ENCODE peak calls at places on chromosome 20, in nine cellular contexts. E is fibroblast of the aortic adventitia, H is dorsolateral prefrontal cortex, C is endodermal cell, N is brain microvascular endothelial cell, I is sigmoid colon, P is K562, S is glutamatergic neuron, A is lower leg skin. U is an unnamed sample.

GRCh38 chr20:21707999-21708737 is 2.7 kb downstream of the PAX1 start:
- DNase-seq in E (no peak), H (no peak), C (no peak), N (no peak), I (no peak), P (no peak), S (no peak), A (no peak), U (no peak)

GRCh38 chr20:60237981-60238380 is 279.8 kb downstream of the CDH26 start:
- DNase-seq in E (no peak), H (no peak), C (no peak), N (no peak), I (no peak), P (no peak), S (no peak), A (peak), U (no peak)

GRCh38 chr20:17657898-17658647 is 24.0 kb downstream of the RRBP1 start:
- DNase-seq in E (no peak), H (no peak), C (no peak), N (no peak), I (peak), P (no peak), S (no peak), A (no peak), U (no peak)

GRCh38 chr20:64146301-64146935 is 17.8 kb upstream of the MYT1 start:
- DNase-seq in E (no peak), H (peak), C (no peak), N (no peak), I (peak), P (no peak), S (peak), A (peak), U (no peak)

GRCh38 chr20:25991051-25991755 is 294.6 kb upstream of the ZNF337 start:
- DNase-seq in E (no peak), H (no peak), C (no peak), N (no peak), I (no peak), P (no peak), S (no peak), A (peak), U (no peak)

GRCh38 chr20:53346266-53346665 is 247.4 kb downstream of the ZNF217 start:
- DNase-seq in E (no peak), H (no peak), C (no peak), N (peak), I (no peak), P (no peak), S (no peak), A (peak), U (no peak)

GRCh38 chr20:5886788-5887187 is 63.5 kb downstream of the TRMT6 start:
- DNase-seq in E (no peak), H (no peak), C (no peak), N (no peak), I (no peak), P (no peak), S (no peak), A (no peak), U (no peak)

GRCh38 chr20:16258766-16259165 is 314.5 kb downstream of the KIF16B start:
- DNase-seq in E (no peak), H (no peak), C (peak), N (no peak), I (no peak), P (no peak), S (no peak), A (no peak), U (no peak)

GRCh38 chr20:60718743-60719142 is 533.3 kb upstream of the CDH4 start:
- DNase-seq in E (no peak), H (no peak), C (peak), N (no peak), I (no peak), P (peak), S (peak), A (no peak), U (peak)

GRCh38 chr20:4814696-4815252 is 93.1 kb downstream of the PRND start:
- DNase-seq in E (no peak), H (no peak), C (no peak), N (no peak), I (no peak), P (no peak), S (no peak), A (no peak), U (peak)

GRCh38 chr20:38833857-38834164 is 28.3 kb downstream of the PPP1R16B start:
- DNase-seq in E (no peak), H (no peak), C (no peak), N (no peak), I (no peak), P (no peak), S (no peak), A (no peak), U (peak)

GRCh38 chr20:63498950-63499332 is at the start of gene EEF1A2:
- DNase-seq in E (no peak), H (peak), C (peak), N (no peak), I (peak), P (peak), S (peak), A (no peak), U (no peak)

GRCh38 chr20:63641792-63642517 is 11.3 kb downstream of the STMN3 start:
- DNase-seq in E (peak), H (peak), C (peak), N (peak), I (peak), P (peak), S (peak), A (peak), U (peak)

GRCh38 chr20:54102543-54102942 is 32.1 kb upstream of the BCAS1 start:
- DNase-seq in E (no peak), H (no peak), C (no peak), N (no peak), I (no peak), P (no peak), S (no peak), A (no peak), U (no peak)

GRCh38 chr20:47031028-47031427 is 136.4 kb downstream of the EYA2 start:
- DNase-seq in E (no peak), H (no peak), C (no peak), N (no peak), I (no peak), P (no peak), S (no peak), A (no peak), U (no peak)

GRCh38 chr20:63808964-63809674 is 21.9 kb downstream of the ZBTB46 start:
- DNase-seq in E (no peak), H (no peak), C (no peak), N (no peak), I (no peak), P (peak), S (no peak), A (no peak), U (no peak)

GRCh38 chr20:47220161-47220582 is 136.3 kb downstream of the ZMYND8 start:
- DNase-seq in E (peak), H (no peak), C (peak), N (no peak), I (no peak), P (peak), S (peak), A (no peak), U (peak)

GRCh38 chr20:53609501-53610445 is 16.1 kb upstream of the ZNF217 start:
- DNase-seq in E (no peak), H (no peak), C (peak), N (no peak), I (peak), P (peak), S (peak), A (peak), U (no peak)

GRCh38 chr20:63815869-63816268 is 15.2 kb downstream of the ZBTB46 start:
- DNase-seq in E (no peak), H (no peak), C (no peak), N (no peak), I (no peak), P (no peak), S (no peak), A (no peak), U (no peak)

GRCh38 chr20:53023717-53024116 is 51.6 kb downstream of the TSHZ2 start:
- DNase-seq in E (peak), H (no peak), C (no peak), N (no peak), I (no peak), P (no peak), S (no peak), A (no peak), U (no peak)

GRCh38 chr20:815226-815625 is 18.3 kb upstream of the FAM110A start:
- DNase-seq in E (no peak), H (no peak), C (no peak), N (no peak), I (no peak), P (no peak), S (no peak), A (peak), U (no peak)
- TF ChIP-seq CTCF in E (no peak), H (no peak), C (no peak), N (no peak), I (no peak), P (no peak), S (no peak), A (no peak), U (no peak)

DNA sequence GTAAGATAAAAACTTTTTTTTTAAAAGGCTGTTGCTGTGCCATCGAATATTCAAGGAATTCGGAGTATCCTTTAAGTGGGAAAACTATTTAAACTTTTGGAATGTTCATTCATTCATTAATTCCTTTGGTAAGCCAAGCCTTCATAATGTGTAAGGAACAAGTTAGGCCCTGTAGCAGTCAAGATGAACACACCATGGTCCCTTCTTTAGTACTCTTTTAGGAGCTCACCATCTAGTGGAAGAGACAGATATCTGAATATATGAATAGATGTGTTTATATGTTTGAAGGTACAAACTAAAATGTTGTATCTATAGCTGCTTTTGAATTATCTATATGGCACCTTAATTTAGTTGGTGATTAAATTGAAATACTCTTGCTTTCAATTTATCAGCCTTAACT is 5.8 kb downstream of the SPO11 start:
- DNase-seq in E (peak), H (no peak), C (no peak), N (no peak), I (no peak), P (no peak), S (no peak), A (no peak), U (no peak)
- TF ChIP-seq CTCF in E (no peak), H (peak), C (peak), N (no peak), I (no peak), P (no peak), S (no peak), A (no peak), U (no peak)

DNA sequence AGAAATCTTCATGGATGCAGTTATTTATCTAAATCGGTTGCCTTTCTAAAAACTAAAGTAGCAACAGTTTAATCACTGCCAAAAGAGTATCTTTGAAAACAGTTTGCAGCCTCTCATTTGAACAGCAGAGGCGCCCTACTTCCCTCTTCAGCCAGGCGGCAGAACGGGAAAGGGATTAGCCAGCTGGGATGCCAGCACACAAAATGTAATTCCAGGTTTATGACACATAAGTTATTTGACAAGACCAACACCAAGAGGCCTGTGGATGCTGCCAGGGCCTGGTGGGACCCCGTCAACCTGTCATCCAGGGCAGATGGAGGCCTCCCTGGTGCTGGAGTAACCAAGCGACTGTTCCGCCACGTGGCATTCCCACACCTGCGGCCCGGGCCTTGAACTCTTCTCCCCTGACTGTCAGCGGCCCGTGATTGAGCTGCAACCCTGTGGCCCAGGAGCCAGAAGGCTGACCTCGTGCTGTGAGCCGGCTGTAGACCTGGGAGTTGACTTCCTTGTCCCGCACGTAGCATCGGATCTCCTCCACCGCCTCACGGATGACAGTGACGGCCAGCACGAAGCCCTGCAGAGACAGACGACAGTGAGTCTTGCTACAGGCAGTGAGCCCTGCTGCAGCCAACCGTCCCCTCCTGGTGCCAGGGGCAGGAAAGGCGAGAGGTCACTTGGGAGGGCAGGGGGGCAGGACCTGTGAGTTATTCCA is 55.5 kb downstream of the ATP9A start:
- DNase-seq in E (peak), H (no peak), C (peak), N (peak), I (no peak), P (no peak), S (peak), A (no peak), U (no peak)
- TF ChIP-seq CTCF in E (peak), H (peak), C (peak), N (peak), I (no peak), P (peak), S (peak), A (no peak), U (no peak)

DNA sequence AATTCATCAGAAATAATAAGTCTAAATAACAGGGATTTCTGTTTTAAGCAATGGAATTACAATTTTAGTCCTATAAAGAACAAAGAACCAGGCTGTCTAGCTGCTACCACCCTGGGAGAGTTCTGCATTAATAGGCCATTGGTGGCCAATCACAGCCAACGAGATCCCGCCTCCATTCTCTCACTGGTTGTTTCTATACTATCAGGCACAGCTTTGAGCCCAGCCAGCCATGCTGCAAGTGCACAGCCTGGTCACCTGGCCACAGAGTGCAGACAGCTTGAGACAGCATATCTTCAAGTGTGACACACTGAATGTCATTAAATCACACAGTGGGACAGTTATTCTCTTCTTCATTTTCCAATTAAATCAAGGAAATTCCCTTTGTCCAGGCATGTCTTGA is 16.1 kb upstream of the RAB22A start:
- DNase-seq in E (no peak), H (no peak), C (peak), N (no peak), I (no peak), P (peak), S (peak), A (no peak), U (no peak)
- TF ChIP-seq CTCF in E (no peak), H (no peak), C (no peak), N (no peak), I (no peak), P (no peak), S (no peak), A (no peak), U (no peak)

GRCh38 chr20:2387180-2387577 is 6.5 kb downstream of the TGM6 start:
- DNase-seq in E (peak), H (no peak), C (peak), N (peak), I (no peak), P (peak), S (peak), A (peak), U (peak)
- TF ChIP-seq CTCF in E (peak), H (peak), C (peak), N (peak), I (no peak), P (peak), S (peak), A (no peak), U (peak)

GRCh38 chr20:62284448-62284847 is 18.3 kb upstream of the ADRM1 start:
- DNase-seq in E (no peak), H (no peak), C (no peak), N (no peak), I (no peak), P (no peak), S (no peak), A (no peak), U (no peak)

GRCh38 chr20:62285722-62286121 is 17.1 kb upstream of the ADRM1 start:
- DNase-seq in E (no peak), H (no peak), C (no peak), N (no peak), I (no peak), P (no peak), S (no peak), A (no peak), U (no peak)

GRCh38 chr20:62287129-62287528 is 15.7 kb upstream of the ADRM1 start:
- DNase-seq in E (no peak), H (no peak), C (no peak), N (no peak), I (no peak), P (no peak), S (no peak), A (no peak), U (no peak)

GRCh38 chr20:62286493-62287064 is 16.2 kb upstream of the ADRM1 start:
- DNase-seq in E (no peak), H (no peak), C (no peak), N (no peak), I (no peak), P (no peak), S (no peak), A (no peak), U (no peak)

GRCh38 chr20:62285151-62285550 is 17.6 kb upstream of the ADRM1 start:
- DNase-seq in E (no peak), H (no peak), C (no peak), N (no peak), I (no peak), P (no peak), S (no peak), A (no peak), U (no peak)
- TF ChIP-seq CTCF in E (no peak), H (no peak), C (no peak), N (no peak), I (no peak), P (no peak), S (no peak), A (no peak), U (no peak)

U was measured in GM10248.